ENCODE peak calls at places on chromosomes 2 and 18, in five cellular contexts. L, A, Q, D and W are unnamed samples.

GRCh38 chr2:24304098-24304497 is 56.2 kb downstream of the ITSN2 start:
- DNase-seq in L (no peak), A (no peak), Q (peak; percentile 85), D (no peak), W (peak; percentile 63)

GRCh38 chr2:151729416-151729811 is 4.9 kb downstream of the NEB start:
- DNase-seq in L (no peak), A (no peak), Q (no peak), D (no peak), W (no peak)

GRCh38 chr2:151056870-151057269 is 204.8 kb downstream of the RBM43 start:
- DNase-seq in L (no peak), A (no peak), Q (no peak), D (no peak), W (no peak)

GRCh38 chr2:201643216-201643651 is at the start of gene TMEM237:
- DNase-seq in L (peak; percentile 63), A (peak; percentile 66), Q (no peak), D (peak; percentile 73), W (peak; percentile 68)

GRCh38 chr2:88220733-88221132 is 50.6 kb downstream of the THNSL2 start:
- DNase-seq in L (no peak), A (no peak), Q (no peak), D (no peak), W (no peak)

GRCh38 chr2:115574667-115575066 is 1132.2 kb downstream of the DPP10 start:
- DNase-seq in L (no peak), A (no peak), Q (no peak), D (no peak), W (no peak)

GRCh38 chr2:127226520-127227263 is 6.6 kb upstream of the CYP27C1 start:
- DNase-seq in L (no peak), A (no peak), Q (no peak), D (no peak), W (peak; percentile 85)

GRCh38 chr2:241636983-241637232 is at the start of gene THAP4:
- DNase-seq in L (no peak), A (peak; percentile 28), Q (no peak), D (no peak), W (peak; percentile 82)

GRCh38 chr2:223560704-223561435 is 41.3 kb downstream of the SCG2 start:
- DNase-seq in L (no peak), A (no peak), Q (no peak), D (no peak), W (no peak)

GRCh38 chr2:29130295-29130694 is 15.1 kb downstream of the CLIP4 start:
- DNase-seq in L (no peak), A (no peak), Q (no peak), D (no peak), W (no peak)

GRCh38 chr2:242038928-242039341 is 169.4 kb downstream of the RTP5 start:
- DNase-seq in L (no peak), A (no peak), Q (no peak), D (peak; percentile 37), W (no peak)

GRCh38 chr2:136670-137069 is 90.4 kb upstream of the FAM110C start:
- DNase-seq in L (no peak), A (no peak), Q (no peak), D (no peak), W (no peak)

GRCh38 chr2:169961911-169962310 is 134.7 kb downstream of the UBR3 start:
- DNase-seq in L (no peak), A (no peak), Q (no peak), D (no peak), W (peak; percentile 56)

GRCh38 chr2:182378759-182379158 is 48.1 kb downstream of the PDE1A start:
- DNase-seq in L (no peak), A (no peak), Q (no peak), D (no peak), W (no peak)

GRCh38 chr2:182377467-182377866 is 49.4 kb downstream of the PDE1A start:
- DNase-seq in L (no peak), A (no peak), Q (no peak), D (no peak), W (no peak)

GRCh38 chr2:182375862-182376261 is 51.0 kb downstream of the PDE1A start:
- DNase-seq in L (no peak), A (no peak), Q (no peak), D (no peak), W (no peak)

GRCh38 chr2:182381225-182381624 is 45.6 kb downstream of the PDE1A start:
- DNase-seq in L (no peak), A (no peak), Q (no peak), D (no peak), W (no peak)

DNA sequence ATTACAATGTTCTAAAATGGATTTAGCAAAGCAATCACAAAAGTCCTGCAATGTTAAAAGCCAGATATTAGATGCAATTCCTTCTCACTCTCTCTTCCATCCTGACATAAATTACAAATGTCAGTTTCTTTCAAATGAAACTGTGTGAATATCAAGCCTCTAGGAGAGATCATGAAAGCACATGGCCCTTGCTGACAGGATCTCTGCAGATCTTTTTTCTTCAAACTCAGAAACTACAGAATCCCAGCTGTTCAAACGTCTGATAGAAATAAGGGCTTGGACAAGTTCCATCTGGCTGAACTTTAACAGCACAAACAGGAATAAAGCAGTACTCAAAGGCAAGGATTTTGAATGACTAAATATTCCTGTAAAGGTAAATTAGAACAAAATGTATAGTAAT is 47.6 kb downstream of the PDE1A start:
- DNase-seq in L (no peak), A (no peak), Q (no peak), D (no peak), W (no peak)
- H3K27ac ChIP-seq in L (no peak overlapping the region), A (peak overlapping the region; percentile 14), Q (no peak overlapping the region), D (no peak overlapping the region), W (no peak overlapping the region)

DNA sequence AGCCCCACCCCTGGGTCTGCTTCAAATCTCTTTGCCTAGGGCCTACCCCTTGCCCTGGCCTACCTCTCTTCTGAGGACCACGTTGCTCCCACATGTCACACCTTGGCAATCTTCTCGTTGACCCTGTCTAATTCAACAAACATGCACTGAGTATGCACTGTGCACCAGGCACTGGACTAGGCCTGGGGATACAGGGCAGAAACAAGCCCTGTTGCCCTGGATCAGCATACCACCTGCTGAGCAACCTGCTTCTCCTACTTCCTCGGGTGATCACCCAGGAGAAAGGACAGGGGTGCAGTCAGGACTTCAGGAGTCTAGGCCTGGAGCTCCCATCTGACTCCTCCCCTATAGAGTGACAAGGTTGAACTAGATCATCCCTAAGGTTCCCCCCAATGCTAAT is 9.7 kb downstream of the WNT10A start:
- DNase-seq in L (no peak), A (no peak), Q (no peak), D (no peak), W (no peak)
- H3K4me1 ChIP-seq in L (peaks cover 46% of the 10 kb centered on the region), A (peaks cover 18% of the 10 kb centered on the region), Q (peaks cover 14% of the 10 kb centered on the region), D (peaks cover 36% of the 10 kb centered on the region), W (peaks cover 18% of the 10 kb centered on the region)

DNA sequence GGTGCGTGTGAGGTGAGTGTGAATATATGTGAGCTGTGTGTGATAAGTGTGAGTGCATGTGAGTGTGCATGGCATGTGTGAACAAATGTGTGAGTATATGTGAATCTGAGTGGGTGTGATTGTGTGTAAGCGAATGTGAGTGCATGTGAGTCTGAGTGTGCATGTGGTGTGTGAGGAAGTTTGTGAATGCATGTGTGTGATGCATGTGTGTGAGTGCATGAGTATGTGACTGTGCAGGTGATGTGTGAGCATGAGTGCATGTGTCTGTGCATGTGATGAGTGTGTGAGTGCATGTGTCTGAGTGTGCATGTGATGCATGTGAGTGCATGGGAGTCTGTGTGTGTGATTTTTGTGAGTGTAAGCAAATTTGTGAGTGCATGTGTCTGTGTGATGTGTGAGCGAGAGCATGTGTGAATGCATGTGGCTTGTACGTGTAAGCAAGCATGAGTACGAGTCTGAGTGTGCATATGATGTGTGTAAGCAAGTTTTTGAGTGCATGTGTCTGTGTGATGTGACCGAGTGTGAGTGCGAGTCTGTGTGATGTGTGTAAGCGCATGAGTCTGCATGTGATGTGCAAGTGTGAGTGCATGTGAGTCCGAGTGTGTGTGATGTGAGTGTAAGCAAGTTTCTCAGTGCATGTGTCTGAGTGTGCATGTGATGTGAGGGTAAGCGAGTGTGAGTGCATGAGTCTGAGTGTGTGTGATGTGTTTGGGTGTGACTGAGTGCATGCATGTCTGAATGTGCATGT is 43.3 kb downstream of the COPS8 start:
- DNase-seq in L (no peak), A (no peak), Q (no peak), D (no peak), W (no peak)
- H3K27ac ChIP-seq in L (no peak overlapping the region), A (no peak overlapping the region), Q (no peak overlapping the region), D (no peak overlapping the region), W (no peak overlapping the region)

DNA sequence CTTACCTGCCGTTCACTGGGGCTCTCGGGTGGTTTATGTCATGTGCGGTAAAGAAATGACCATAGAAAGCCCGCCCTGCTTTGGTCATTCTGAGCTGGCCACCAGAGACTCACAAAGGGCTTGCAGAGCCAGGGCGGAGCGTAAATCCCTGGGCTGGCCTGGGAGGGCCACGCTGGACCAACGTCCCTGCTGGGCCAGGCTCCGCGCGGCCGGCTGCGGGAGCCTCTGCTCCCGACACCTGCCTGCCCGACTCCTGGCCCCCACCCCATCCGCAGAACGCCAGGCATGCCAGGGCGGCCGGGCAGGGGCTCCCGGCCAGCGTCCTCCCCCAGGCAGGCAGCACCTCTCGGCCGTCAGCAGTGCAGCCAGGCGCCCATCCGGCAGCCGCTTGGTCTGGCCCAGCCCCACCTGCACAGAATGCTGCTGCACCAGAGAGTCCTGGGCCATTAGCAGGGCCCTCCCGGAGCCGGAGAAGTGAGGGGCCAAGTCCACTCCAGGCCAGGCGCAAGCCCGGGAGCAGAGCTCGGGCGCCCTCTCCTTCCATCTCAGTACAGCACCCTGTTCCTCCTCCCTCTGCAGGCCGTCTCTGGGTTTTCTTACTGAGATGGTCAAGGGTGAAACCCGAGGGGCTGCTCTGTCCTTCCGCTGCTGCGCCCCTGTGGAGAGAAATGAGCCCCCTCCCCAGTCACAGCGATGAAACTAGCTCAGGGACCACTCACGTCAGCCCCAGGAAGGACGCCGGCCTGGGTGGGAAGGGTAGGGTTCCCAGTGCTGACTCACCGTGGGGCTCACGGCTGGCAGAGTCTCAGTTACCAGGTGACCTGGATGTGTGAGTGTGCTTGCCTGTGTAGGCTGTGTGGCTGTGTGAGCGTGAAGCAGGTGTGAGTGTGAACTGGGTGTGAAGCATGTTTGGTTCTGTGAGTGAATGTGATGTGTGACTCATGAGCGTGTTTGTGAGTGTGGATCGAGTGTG is 83.3 kb downstream of the PTGR3 start:
- DNase-seq in L (no peak), A (no peak), Q (no peak), D (peak; percentile 44), W (no peak)
- H3K4me1 ChIP-seq in L (no peaks in the 10 kb centered on the region), A (peaks cover 7% of the 10 kb centered on the region), Q (no peaks in the 10 kb centered on the region), D (no peaks in the 10 kb centered on the region), W (no peaks in the 10 kb centered on the region)

DNA sequence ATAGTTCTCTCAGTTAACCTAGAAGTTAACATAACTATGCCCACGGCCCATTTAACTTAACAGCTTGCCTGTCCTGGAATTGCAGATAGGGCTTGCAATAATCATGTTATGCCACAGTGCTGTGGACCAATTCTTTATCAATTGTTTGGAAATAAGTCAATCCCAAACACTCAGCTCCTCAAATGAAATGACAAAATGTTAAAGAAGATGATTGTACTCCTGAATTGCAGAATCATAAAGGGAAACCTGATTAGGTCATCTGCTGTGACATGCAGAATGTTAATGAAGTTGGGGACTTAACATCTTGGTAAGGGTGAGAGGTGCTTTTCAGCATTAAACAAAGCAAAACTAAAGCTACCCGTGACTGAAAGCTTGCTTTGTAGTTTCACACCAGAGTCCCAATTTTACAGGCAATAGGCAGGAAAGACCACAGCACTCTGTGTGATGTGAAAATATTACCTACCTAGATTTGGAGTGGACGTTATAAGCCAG is 363.9 kb downstream of the GPD2 start:
- DNase-seq in L (no peak), A (no peak), Q (no peak), D (no peak), W (no peak)
- H3K27ac ChIP-seq in L (no peak overlapping the region), A (no peak overlapping the region), Q (no peak overlapping the region), D (no peak overlapping the region), W (no peak overlapping the region)